ENCODE peak calls at places on chromosomes 12 and 14, in nine cellular contexts. R, P, B, O, Y, G, E, F and K are unnamed samples.

GRCh38 chr12:65565601-65566560 is 258.4 kb upstream of the HMGA2 start:
- DNase-seq in F (no peak), G (no peak), B (no peak), E (no peak), O (no peak), R (no peak), Y (no peak), P (no peak), K (peak)

GRCh38 chr12:11927311-11927935 is 143.3 kb upstream of the BCL2L14 start:
- DNase-seq in E (no peak), F (no peak), P (no peak), R (no peak), O (no peak), Y (no peak), B (no peak), G (no peak), K (peak)

GRCh38 chr12:108724054-108724889 is 7.0 kb downstream of the CORO1C start:
- DNase-seq in F (no peak), R (no peak), Y (no peak), B (no peak), G (no peak), E (no peak), O (no peak), P (no peak), K (no peak)

GRCh38 chr12:90399317-90399716 is 555.7 kb downstream of the CCER1 start:
- DNase-seq in R (no peak), O (no peak), G (no peak), P (no peak), F (no peak), Y (no peak), B (no peak), E (no peak), K (no peak)

GRCh38 chr14:99260652-99261551 is 11.1 kb downstream of the BCL11B start:
- DNase-seq in E (peak), R (no peak), O (no peak), Y (no peak), B (no peak), P (no peak), F (no peak), G (peak), K (no peak)

GRCh38 chr12:63326260-63326659 is 175.3 kb upstream of the AVPR1A start:
- DNase-seq in P (no peak), B (no peak), G (no peak), Y (no peak), R (no peak), F (no peak), O (no peak), E (no peak), K (no peak)

GRCh38 chr14:52071675-52072074 is 2.8 kb upstream of the NID2 start:
- DNase-seq in Y (no peak), F (no peak), E (no peak), O (peak), R (no peak), G (no peak), B (no peak), P (no peak), K (no peak)

GRCh38 chr12:27462851-27463250 is 16.3 kb downstream of the SMCO2 start:
- DNase-seq in O (no peak), G (no peak), Y (no peak), R (no peak), B (no peak), P (no peak), F (no peak), E (no peak), K (no peak)

GRCh38 chr12:130337476-130338303 is at the start of gene PIWIL1:
- DNase-seq in O (peak), B (no peak), E (no peak), F (no peak), G (no peak), P (no peak), Y (no peak), R (peak), K (peak)

GRCh38 chr14:30214456-30215090 is 286.9 kb upstream of the PRKD1 start:
- DNase-seq in P (no peak), G (no peak), R (no peak), O (peak), E (no peak), B (no peak), Y (no peak), F (peak), K (peak)

GRCh38 chr12:109863961-109864712 is 16.2 kb downstream of the GLTP start:
- DNase-seq in Y (no peak), B (no peak), F (no peak), P (no peak), G (no peak), O (peak), R (no peak), E (no peak), K (peak)

GRCh38 chr14:71143391-71144290 is 236.4 kb downstream of the PCNX1 start:
- DNase-seq in G (peak), B (peak), F (no peak), E (no peak), P (no peak), Y (no peak), O (peak), R (no peak), K (peak)

GRCh38 chr14:103708750-103709187 is 6.5 kb downstream of the XRCC3 start:
- DNase-seq in R (peak), O (no peak), P (no peak), B (no peak), E (no peak), G (no peak), F (no peak), Y (no peak), K (no peak)

GRCh38 chr12:6222009-6222702 is 22.0 kb downstream of the CD9 start:
- DNase-seq in P (no peak), G (no peak), O (peak), R (no peak), Y (no peak), F (no peak), E (no peak), B (no peak), K (peak)